ENCODE peak calls at places on chromosome 4, in four cellular contexts. One of them, this sample, is unnamed. For H3K9me3, the result is how much of the 10 kb centered on the place peaks cover.

GRCh38 chr4:136864580-136865185 is 667.6 kb downstream of the PCDH18 start:
- DNase-seq in HepG2: peak
- DNase-seq in GM12878: peak
- DNase-seq in H1: no peak
- DNase-seq in this sample: peak

GRCh38 chr4:48081196-48081595 is 52.9 kb downstream of the TXK start:
- DNase-seq in HepG2: no peak
- DNase-seq in GM12878: no peak
- DNase-seq in H1: no peak
- DNase-seq in this sample: no peak

GRCh38 chr4:166308589-166308988 is 435.6 kb downstream of the TLL1 start:
- DNase-seq in HepG2: no peak
- DNase-seq in GM12878: no peak
- DNase-seq in H1: no peak
- DNase-seq in this sample: no peak

GRCh38 chr4:1011022-1011694 is at the start of gene FGFRL1:
- DNase-seq in HepG2: peak
- DNase-seq in GM12878: no peak
- DNase-seq in H1: no peak
- DNase-seq in this sample: peak

GRCh38 chr4:100716416-100716815 is 198.6 kb upstream of the EMCN start:
- DNase-seq in HepG2: no peak
- DNase-seq in GM12878: no peak
- DNase-seq in H1: no peak
- DNase-seq in this sample: no peak

GRCh38 chr4:18934197-18934596 is 912.6 kb upstream of the LCORL start:
- DNase-seq in HepG2: no peak
- DNase-seq in GM12878: no peak
- DNase-seq in H1: no peak
- DNase-seq in this sample: no peak

GRCh38 chr4:147846318-147847135 is 114.6 kb downstream of the ARHGAP10 start:
- DNase-seq in HepG2: no peak
- DNase-seq in GM12878: peak
- DNase-seq in H1: no peak
- DNase-seq in this sample: no peak

GRCh38 chr4:73978886-73979285 is 2.9 kb downstream of the PF4 start:
- DNase-seq in HepG2: no peak
- DNase-seq in GM12878: no peak
- DNase-seq in H1: no peak
- DNase-seq in this sample: no peak

GRCh38 chr4:114398386-114398785 is 200.2 kb upstream of the UGT8 start:
- DNase-seq in HepG2: no peak
- DNase-seq in GM12878: no peak
- DNase-seq in H1: no peak
- DNase-seq in this sample: no peak

GRCh38 chr4:151808120-151808529 is 47.3 kb upstream of the GATB start:
- DNase-seq in HepG2: no peak
- DNase-seq in GM12878: no peak
- DNase-seq in H1: no peak
- DNase-seq in this sample: no peak

GRCh38 chr4:24973471-24974251 is 57.1 kb downstream of the LGI2 start:
- DNase-seq in HepG2: peak
- DNase-seq in GM12878: no peak
- DNase-seq in H1: no peak
- DNase-seq in this sample: no peak

GRCh38 chr4:48913346-48913745 is 6.8 kb upstream of the OCIAD2 start:
- DNase-seq in HepG2: no peak
- DNase-seq in GM12878: no peak
- DNase-seq in H1: no peak
- DNase-seq in this sample: no peak

GRCh38 chr4:68864438-68865177 is 48.8 kb downstream of the UGT2B10 start:
- DNase-seq in HepG2: peak
- DNase-seq in GM12878: no peak
- DNase-seq in H1: no peak
- DNase-seq in this sample: no peak

GRCh38 chr4:65968873-65969272 is 298.6 kb upstream of the EPHA5 start:
- DNase-seq in HepG2: peak
- DNase-seq in GM12878: no peak
- DNase-seq in H1: no peak
- DNase-seq in this sample: no peak

GRCh38 chr4:10584042-10584441 is 100.5 kb downstream of the CLNK start:
- DNase-seq in HepG2: peak
- DNase-seq in GM12878: peak
- DNase-seq in H1: no peak
- DNase-seq in this sample: no peak

GRCh38 chr4:104693601-104694201 is 199.0 kb upstream of the CXXC4 start:
- DNase-seq in HepG2: peak
- DNase-seq in GM12878: no peak
- DNase-seq in H1: no peak
- DNase-seq in this sample: no peak

GRCh38 chr4:52958232-52958631 is 96.1 kb downstream of the RASL11B start:
- DNase-seq in HepG2: no peak
- DNase-seq in GM12878: no peak
- DNase-seq in H1: no peak
- DNase-seq in this sample: no peak

GRCh38 chr4:79865253-79865652 is 207.8 kb downstream of the ANTXR2 start:
- DNase-seq in HepG2: no peak
- DNase-seq in GM12878: no peak
- DNase-seq in H1: no peak
- DNase-seq in this sample: no peak

GRCh38 chr4:142091691-142092182 is 455.4 kb downstream of the IL15 start:
- DNase-seq in HepG2: no peak
- DNase-seq in GM12878: no peak
- DNase-seq in H1: no peak
- DNase-seq in this sample: no peak

GRCh38 chr4:98951710-98952109 is 22.8 kb upstream of the EIF4E start:
- DNase-seq in HepG2: no peak
- DNase-seq in GM12878: no peak
- DNase-seq in H1: no peak
- DNase-seq in this sample: no peak

GRCh38 chr4:128862608-128863313 is 53.3 kb downstream of the JADE1 start:
- DNase-seq in HepG2: no peak
- DNase-seq in GM12878: peak
- DNase-seq in H1: no peak
- DNase-seq in this sample: no peak

GRCh38 chr4:120801171-120801758 is 121.3 kb downstream of the PRDM5 start:
- DNase-seq in HepG2: no peak
- DNase-seq in GM12878: no peak
- DNase-seq in H1: no peak
- DNase-seq in this sample: no peak

GRCh38 chr4:23837366-23837765 is 52.5 kb downstream of the PPARGC1A start:
- DNase-seq in HepG2: no peak
- DNase-seq in GM12878: no peak
- DNase-seq in H1: no peak
- DNase-seq in this sample: no peak

GRCh38 chr4:71230258-71230594 is 108.6 kb upstream of the SLC4A4 start:
- DNase-seq in HepG2: no peak
- DNase-seq in GM12878: no peak
- DNase-seq in H1: no peak
- DNase-seq in this sample: no peak

GRCh38 chr4:119730644-119730995 is 102.0 kb upstream of the PDE5A start:
- DNase-seq in HepG2: no peak
- DNase-seq in GM12878: no peak
- DNase-seq in H1: no peak
- DNase-seq in this sample: no peak

GRCh38 chr4:173448103-173448502 is 49.2 kb upstream of the SCRG1 start:
- DNase-seq in HepG2: no peak
- DNase-seq in GM12878: no peak
- DNase-seq in H1: no peak
- DNase-seq in this sample: no peak

DNA sequence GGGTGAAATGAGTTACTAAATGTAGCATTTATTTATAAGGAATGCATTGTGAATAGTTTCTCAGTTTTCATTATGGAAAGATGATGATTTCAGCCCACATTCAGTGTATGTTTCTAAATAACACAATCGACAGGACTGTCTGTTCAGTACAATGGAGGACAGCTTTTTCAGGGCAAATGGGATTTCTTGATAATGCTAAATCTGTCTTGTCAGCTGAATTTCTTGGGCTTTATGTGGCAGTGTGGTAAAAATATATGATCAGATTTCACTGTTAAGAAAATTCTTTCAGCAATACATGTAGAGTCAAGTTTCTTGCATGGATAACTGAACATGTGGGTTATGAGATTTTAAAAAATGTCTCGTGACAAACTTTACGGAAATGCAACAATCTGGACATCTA is 150.8 kb downstream of the NPNT start:
- DNase-seq in HepG2: no peak
- DNase-seq in GM12878: no peak
- DNase-seq in H1: no peak
- DNase-seq in this sample: no peak
- H3K9me3 ChIP-seq in HepG2: under half
- H3K9me3 ChIP-seq in GM12878: under half
- H3K9me3 ChIP-seq in H1: under half
- H3K9me3 ChIP-seq in this sample: under half

GRCh38 chr4:2462992-2463762 is 5.7 kb upstream of the RNF4 start:
- DNase-seq in HepG2: no peak
- DNase-seq in GM12878: no peak
- DNase-seq in H1: no peak
- DNase-seq in this sample: no peak
- H3K4me3 ChIP-seq in HepG2: peak
- H3K4me3 ChIP-seq in GM12878: peak
- H3K4me3 ChIP-seq in H1: peak
- H3K4me3 ChIP-seq in this sample: no peak

GRCh38 chr4:154687840-154688239 is 56.0 kb upstream of the LRAT start:
- DNase-seq in HepG2: no peak
- DNase-seq in GM12878: no peak
- DNase-seq in H1: no peak
- DNase-seq in this sample: no peak

GRCh38 chr4:154692311-154692818 is 51.4 kb upstream of the LRAT start:
- DNase-seq in HepG2: no peak
- DNase-seq in GM12878: no peak
- DNase-seq in H1: no peak
- DNase-seq in this sample: no peak

GRCh38 chr4:154686838-154687237 is 57.0 kb upstream of the LRAT start:
- DNase-seq in HepG2: no peak
- DNase-seq in GM12878: no peak
- DNase-seq in H1: no peak
- DNase-seq in this sample: no peak

DNA sequence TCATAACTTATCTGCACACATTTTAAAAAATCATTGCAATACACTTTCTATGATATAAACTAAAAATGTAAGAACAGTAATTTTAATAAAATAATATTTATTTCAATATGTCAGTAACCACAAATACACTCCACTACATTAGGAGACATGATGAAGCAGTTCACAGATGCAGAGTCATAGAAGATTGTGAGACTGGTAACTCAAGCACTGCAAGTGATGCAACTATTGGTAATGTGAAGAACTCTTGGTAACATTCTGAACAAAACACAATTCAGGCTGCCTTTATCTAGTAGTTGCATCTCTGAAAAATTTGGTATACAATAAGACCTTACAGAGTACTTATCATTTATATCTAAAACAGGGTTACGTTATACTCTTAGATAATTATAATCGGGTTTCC is 52.6 kb upstream of the LRAT start:
- DNase-seq in HepG2: no peak
- DNase-seq in GM12878: no peak
- DNase-seq in H1: no peak
- DNase-seq in this sample: no peak
- TF ChIP-seq SUZ12 in HepG2: no peak
- TF ChIP-seq SUZ12 in GM12878: no peak
- TF ChIP-seq SUZ12 in H1: no peak
- TF ChIP-seq SUZ12 in this sample: no peak

GRCh38 chr4:153710681-153711080 is 26.6 kb downstream of the TLR2 start:
- DNase-seq in HepG2: no peak
- DNase-seq in GM12878: no peak
- DNase-seq in H1: no peak
- DNase-seq in this sample: no peak
- H3K9me3 ChIP-seq in HepG2: under half
- H3K9me3 ChIP-seq in GM12878: under half
- H3K9me3 ChIP-seq in H1: under half
- H3K9me3 ChIP-seq in this sample: under half

GRCh38 chr4:17812125-17812524 is 1.3 kb downstream of the NCAPG start:
- DNase-seq in HepG2: no peak
- DNase-seq in GM12878: no peak
- DNase-seq in H1: no peak
- DNase-seq in this sample: no peak

GRCh38 chr4:17807446-17807845 is 3.1 kb downstream of the DCAF16 start:
- DNase-seq in HepG2: no peak
- DNase-seq in GM12878: no peak
- DNase-seq in H1: no peak
- DNase-seq in this sample: no peak

GRCh38 chr4:17811078-17811603 is 362 bp downstream of the NCAPG start:
- DNase-seq in HepG2: no peak
- DNase-seq in GM12878: no peak
- DNase-seq in H1: no peak
- DNase-seq in this sample: no peak

GRCh38 chr4:17810260-17811077 is at the start of the genes DCAF16 and NCAPG:
- DNase-seq in HepG2: peak
- DNase-seq in GM12878: peak
- DNase-seq in H1: peak
- DNase-seq in this sample: peak

GRCh38 chr4:17809667-17810066 is 890 bp downstream of the DCAF16 start:
- DNase-seq in HepG2: peak
- DNase-seq in GM12878: no peak
- DNase-seq in H1: no peak
- DNase-seq in this sample: no peak
- H3K4me3 ChIP-seq in HepG2: peak
- H3K4me3 ChIP-seq in GM12878: peak
- H3K4me3 ChIP-seq in H1: peak
- H3K4me3 ChIP-seq in this sample: peak

GRCh38 chr4:7759221-7759620 is 180.4 kb downstream of the AFAP1 start:
- DNase-seq in HepG2: no peak
- DNase-seq in GM12878: no peak
- DNase-seq in H1: no peak
- DNase-seq in this sample: no peak

GRCh38 chr4:7760706-7761105 is 179.0 kb downstream of the AFAP1 start:
- DNase-seq in HepG2: no peak
- DNase-seq in GM12878: no peak
- DNase-seq in H1: no peak
- DNase-seq in this sample: no peak

GRCh38 chr4:7759635-7760034 is 180.0 kb downstream of the AFAP1 start:
- DNase-seq in HepG2: no peak
- DNase-seq in GM12878: no peak
- DNase-seq in H1: no peak
- DNase-seq in this sample: no peak

GRCh38 chr4:7761312-7761711 is 178.3 kb downstream of the AFAP1 start:
- DNase-seq in HepG2: no peak
- DNase-seq in GM12878: no peak
- DNase-seq in H1: no peak
- DNase-seq in this sample: no peak

GRCh38 chr4:7760228-7760627 is 179.4 kb downstream of the AFAP1 start:
- DNase-seq in HepG2: no peak
- DNase-seq in GM12878: no peak
- DNase-seq in H1: no peak
- DNase-seq in this sample: no peak
- TF ChIP-seq SUZ12 in HepG2: no peak
- TF ChIP-seq SUZ12 in GM12878: no peak
- TF ChIP-seq SUZ12 in H1: no peak
- TF ChIP-seq SUZ12 in this sample: no peak

This sample was measured in NT2/D1.